ENCODE peak calls at places on chromosomes 5 and 9, in four cellular contexts. E is WTC11, F is SK-N-SH, G is H1. Y is an unnamed sample.
A peak's percentile ranks its signal among the peaks of the same experiment; 100 is the strongest.

GRCh38 chr5:132905938-132906337 is 32.5 kb downstream of the LEAP2 start:
- DNase-seq in F (no peak), G (no peak), E (no peak), Y (no peak)

GRCh38 chr9:129664664-129665007 is 811 bp upstream of the PRRX2 start:
- DNase-seq in G (no peak), E (no peak), F (peak; percentile 54), Y (no peak)

GRCh38 chr9:119736478-119737454 is 367.5 kb upstream of the BRINP1 start:
- DNase-seq in G (no peak), F (peak; percentile 4), E (no peak), Y (no peak)

GRCh38 chr5:96175090-96175489 is 213.4 kb upstream of the ELL2 start:
- DNase-seq in G (no peak), E (no peak), F (peak; percentile 24), Y (no peak)

GRCh38 chr5:159773062-159773924 is 143.0 kb upstream of the ADRA1B start:
- DNase-seq in E (peak; percentile 60), F (peak; percentile 68), G (peak; percentile 71), Y (peak; percentile 52)

GRCh38 chr9:90526386-90526785 is 116.2 kb downstream of the DIRAS2 start:
- DNase-seq in F (no peak), G (no peak), E (no peak), Y (no peak)

GRCh38 chr5:104297076-104297475 is 734.5 kb upstream of the NUDT12 start:
- DNase-seq in E (no peak), F (no peak), G (no peak), Y (no peak)

GRCh38 chr5:109399092-109399759 is 10.5 kb downstream of the PJA2 start:
- DNase-seq in F (no peak), G (no peak), E (no peak), Y (no peak)

GRCh38 chr9:79651251-79651795 is 79.6 kb downstream of the TLE4 start:
- DNase-seq in E (no peak), F (no peak), G (no peak), Y (no peak)

GRCh38 chr9:69385474-69386091 is 60.6 kb downstream of the ENTREP1 start:
- DNase-seq in E (peak; percentile 52), G (no peak), F (no peak), Y (no peak)

GRCh38 chr5:42581845-42582244 is 158.6 kb downstream of the GHR start:
- DNase-seq in F (no peak), G (no peak), E (no peak), Y (no peak)

GRCh38 chr5:158875272-158875679 is 224.4 kb downstream of the EBF1 start:
- DNase-seq in G (no peak), E (no peak), F (no peak), Y (no peak)

GRCh38 chr5:36854402-36855140 is 22.0 kb upstream of the NIPBL start:
- DNase-seq in G (no peak), E (peak; percentile 50), F (peak; percentile 4), Y (peak; percentile 25)

GRCh38 chr9:108761530-108762347 is 94.0 kb downstream of the ACTL7B start:
- DNase-seq in F (peak; percentile 69), G (peak; percentile 71), E (peak; percentile 65), Y (peak; percentile 65)

GRCh38 chr9:108416321-108416720 is 439.5 kb downstream of the ACTL7B start:
- DNase-seq in G (no peak), E (no peak), F (no peak), Y (no peak)

GRCh38 chr5:155332618-155333017 is 319.1 kb downstream of the KIF4B start:
- DNase-seq in E (no peak), F (no peak), G (no peak), Y (no peak)

GRCh38 chr5:76363385-76364261 is 39.5 kb upstream of the IQGAP2 start:
- DNase-seq in G (no peak), E (no peak), F (no peak), Y (peak; percentile 74)

GRCh38 chr9:1907465-1907864 is 107.7 kb upstream of the SMARCA2 start:
- DNase-seq in E (no peak), F (no peak), G (no peak), Y (no peak)

GRCh38 chr9:75132244-75132643 is 43.9 kb downstream of the OSTF1 start:
- DNase-seq in G (no peak), F (no peak), E (no peak), Y (no peak)

GRCh38 chr5:73691301-73691700 is 65.3 kb downstream of the ARHGEF28 start:
- DNase-seq in E (no peak), F (no peak), G (no peak), Y (no peak)

GRCh38 chr5:73692981-73693380 is 67.0 kb downstream of the ARHGEF28 start:
- DNase-seq in F (no peak), G (no peak), E (no peak), Y (no peak)

GRCh38 chr5:73692166-73692640 is 66.2 kb downstream of the ARHGEF28 start:
- DNase-seq in F (no peak), G (no peak), E (no peak), Y (no peak)

GRCh38 chr5:73694089-73694488 is 68.1 kb downstream of the ARHGEF28 start:
- DNase-seq in E (no peak), G (no peak), F (no peak), Y (no peak)

GRCh38 chr5:73693573-73694061 is 67.6 kb downstream of the ARHGEF28 start:
- DNase-seq in F (peak; percentile 16), G (no peak), E (peak; percentile 14), Y (no peak)
- TF ChIP-seq TEAD4 in F (no peak), G (no peak), E (no peak), Y (no peak)

GRCh38 chr9:137671721-137672120 is 52.9 kb downstream of the EHMT1 start:
- DNase-seq in F (no peak), G (no peak), E (no peak), Y (no peak)

GRCh38 chr9:137669261-137669672 is 50.5 kb downstream of the EHMT1 start:
- DNase-seq in G (no peak), F (no peak), E (peak; percentile 61), Y (peak; percentile 72)

GRCh38 chr9:137668203-137668602 is 49.4 kb downstream of the EHMT1 start:
- DNase-seq in E (no peak), G (no peak), F (no peak), Y (no peak)

GRCh38 chr9:137671196-137671538 is 52.4 kb downstream of the EHMT1 start:
- DNase-seq in F (no peak), E (no peak), G (no peak), Y (no peak)

DNA sequence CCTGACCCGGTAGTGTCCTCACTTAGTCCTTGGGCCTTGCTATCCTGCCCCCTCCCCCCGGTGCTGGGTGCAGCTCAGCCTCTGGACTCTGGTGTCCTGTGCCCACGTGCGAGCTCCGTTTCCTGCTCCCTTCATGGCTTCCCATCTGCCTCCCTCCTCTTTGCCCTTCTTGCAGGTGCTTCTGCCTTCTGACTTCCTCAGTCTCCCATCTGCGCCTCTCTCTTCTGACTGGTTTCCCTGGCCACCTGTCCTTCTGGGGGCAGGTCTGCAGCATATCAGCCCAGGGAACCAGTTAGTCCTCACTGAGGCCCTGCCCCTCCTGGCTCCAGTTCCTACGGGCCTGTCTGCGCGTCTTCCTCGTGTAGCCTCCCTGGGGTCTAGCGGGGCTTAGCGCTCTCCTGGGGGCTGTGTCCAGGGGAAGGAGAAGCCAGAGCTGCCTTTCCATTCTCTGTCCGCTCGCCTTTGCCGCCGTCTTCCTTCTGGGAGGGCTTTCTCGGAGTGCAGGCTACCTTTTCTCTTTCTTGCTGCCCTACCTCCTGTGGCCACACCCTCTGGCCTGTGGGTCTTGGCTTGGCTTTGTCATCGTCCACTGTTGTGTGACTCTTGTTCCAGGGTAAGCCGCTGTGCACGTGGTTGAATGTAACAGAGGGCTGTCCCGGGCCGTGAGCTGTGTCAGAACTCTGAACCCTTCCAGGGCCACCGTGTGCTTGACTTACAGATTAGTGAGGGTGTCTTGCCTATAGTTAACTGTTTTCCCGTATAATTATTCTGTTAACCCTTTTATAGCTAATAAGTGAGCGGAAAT is 51.8 kb downstream of the EHMT1 start:
- DNase-seq in G (peak; percentile 69), F (no peak), E (peak; percentile 49), Y (peak; percentile 80)
- TF ChIP-seq TEAD4 in G (no peak), F (no peak), E (no peak), Y (no peak)

GRCh38 chr5:39215857-39216256 is 3.5 kb downstream of the FYB1 start:
- DNase-seq in G (no peak), F (no peak), E (no peak), Y (no peak)

GRCh38 chr5:39218482-39219381 is 631 bp downstream of the FYB1 start:
- DNase-seq in G (no peak), E (no peak), F (no peak), Y (no peak)

GRCh38 chr5:39219433-39219832 is at the start of gene FYB1:
- DNase-seq in E (no peak), F (no peak), G (no peak), Y (no peak)

GRCh38 chr5:39216621-39217020 is 2.7 kb downstream of the FYB1 start:
- DNase-seq in G (no peak), E (no peak), F (no peak), Y (no peak)

DNA sequence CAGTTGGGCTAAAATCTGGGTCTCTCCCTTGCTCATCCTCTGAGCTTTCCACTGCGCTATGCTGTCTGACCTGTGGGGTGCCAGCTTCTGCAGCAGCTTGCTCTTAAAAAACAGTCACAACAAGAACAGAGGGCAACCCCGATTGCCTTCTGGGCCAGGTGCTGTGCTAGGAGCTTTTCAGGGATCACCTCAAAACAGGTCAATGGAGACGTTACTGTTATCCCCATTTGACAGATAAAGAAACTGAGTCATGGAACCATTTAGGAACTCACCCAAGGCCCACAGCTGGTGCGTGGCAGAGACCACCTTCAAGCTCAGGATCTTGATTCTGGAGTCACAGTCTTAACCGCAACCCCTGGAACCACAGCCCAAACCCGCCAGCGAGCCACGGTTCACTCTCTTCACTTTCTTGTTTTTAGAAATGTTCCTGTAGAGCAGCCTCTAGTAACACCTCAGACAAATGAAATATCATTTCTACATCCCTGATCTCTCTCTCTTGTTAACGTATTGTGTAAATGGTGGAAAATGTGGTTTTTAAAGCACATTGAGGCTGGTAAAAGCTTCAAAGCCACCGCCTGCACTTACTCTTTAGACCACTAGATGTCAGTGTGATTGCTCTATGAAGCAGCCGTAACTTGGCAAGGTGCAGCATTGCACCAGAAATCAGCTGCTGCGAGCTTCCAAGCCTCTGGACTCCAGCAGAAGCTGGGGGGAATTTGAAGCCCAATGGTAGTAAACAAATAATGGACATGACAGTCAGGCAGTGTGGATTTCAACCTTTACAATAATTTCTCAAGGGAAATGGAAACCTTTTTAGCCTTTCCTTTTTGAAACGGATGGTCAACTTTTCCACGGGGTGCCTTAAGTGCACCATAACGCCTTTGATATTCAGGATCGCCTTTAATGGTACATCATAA is 1.7 kb downstream of the FYB1 start:
- DNase-seq in G (peak; percentile 83), F (peak; percentile 51), E (peak; percentile 74), Y (peak; percentile 80)
- TF ChIP-seq TEAD4 in G (no peak), F (no peak), E (no peak), Y (no peak)

GRCh38 chr5:176629853-176630680 is at the start of the genes EIF4E1B and SNCB:
- DNase-seq in G (peak; percentile 84), F (peak; percentile 91), E (peak; percentile 72), Y (peak; percentile 89)
- TF ChIP-seq TEAD4 in G (no peak), F (no peak), E (no peak), Y (no peak)

Y was measured in K562.